ENCODE peak calls at places on chromosomes 6 and 20, in eight cellular contexts. C is T1000; Y is aorta; B is activated naive CD8-positive, alpha-beta T cell treated with anti-CD3 and anti-CD28 coated beads, Interleukin-2, amount 50 U/mL, for 24 hours; N is left ventricle myocardium superior; X is ecto neural progenitor cell; H is HEK293T; Q is IMR-90. O is an unnamed sample.

GRCh38 chr6:71482742-71483141 is 194.1 kb downstream of the OGFRL1 start:
- DNase-seq in C (no peak), Y (no peak), B (no peak), N (no peak), X (no peak), H (no peak), Q (no peak), O (no peak)

GRCh38 chr6:549901-550300 is 107.0 kb downstream of the HUS1B start:
- DNase-seq in C (no peak), Y (no peak), B (no peak), N (no peak), X (no peak), H (no peak), Q (no peak), O (no peak)

GRCh38 chr6:10901751-10902150 is 14.9 kb downstream of the SYCP2L start:
- DNase-seq in C (no peak), Y (no peak), B (no peak), N (no peak), X (no peak), H (no peak), Q (no peak), O (no peak)

GRCh38 chr20:8388707-8389106 is 256.6 kb downstream of the PLCB1 start:
- DNase-seq in C (no peak), Y (no peak), B (no peak), N (no peak), X (no peak), H (no peak), Q (peak; percentile 18), O (no peak)

GRCh38 chr6:147131728-147132127 is 72.5 kb upstream of the STXBP5 start:
- DNase-seq in C (no peak), Y (no peak), B (no peak), N (no peak), X (no peak), H (no peak), Q (peak; percentile 43), O (no peak)

GRCh38 chr6:21994821-21995220 is 302.0 kb downstream of the PRL start:
- DNase-seq in C (no peak), Y (no peak), B (no peak), N (no peak), X (no peak), H (no peak), Q (no peak), O (no peak)

GRCh38 chr6:137915778-137916177 is 48.7 kb downstream of the TNFAIP3 start:
- DNase-seq in C (no peak), Y (no peak), B (no peak), N (no peak), X (no peak), H (no peak), Q (no peak), O (no peak)

GRCh38 chr6:120103616-120104015 is 754.1 kb upstream of the MAN1A1 start:
- DNase-seq in C (no peak), Y (no peak), B (no peak), N (no peak), X (no peak), H (no peak), Q (no peak), O (no peak)

GRCh38 chr20:62700261-62700925 is 8.2 kb upstream of the NTSR1 start:
- DNase-seq in C (no peak), Y (no peak), B (no peak), N (peak; percentile 11), X (no peak), H (no peak), Q (no peak), O (no peak)

GRCh38 chr20:9330151-9330550 is 184.2 kb upstream of the LAMP5 start:
- DNase-seq in C (no peak), Y (no peak), B (no peak), N (no peak), X (no peak), H (no peak), Q (no peak), O (no peak)

GRCh38 chr6:37373822-37374514 is 20.2 kb downstream of the RNF8 start:
- DNase-seq in C (no peak), Y (no peak), B (no peak), N (no peak), X (no peak), H (no peak), Q (no peak), O (no peak)

GRCh38 chr20:62699296-62699695 is 9.3 kb upstream of the NTSR1 start:
- DNase-seq in C (no peak), Y (no peak), B (no peak), N (no peak), X (no peak), H (no peak), Q (no peak), O (no peak)

GRCh38 chr6:140846518-140847277 is 1286.0 kb upstream of the GJE1 start:
- DNase-seq in C (no peak), Y (no peak), B (no peak), N (no peak), X (no peak), H (no peak), Q (peak; percentile 72), O (no peak)

GRCh38 chr6:121222656-121223055 is 111.6 kb downstream of the TBC1D32 start:
- DNase-seq in C (no peak), Y (no peak), B (no peak), N (no peak), X (no peak), H (no peak), Q (peak; percentile 79), O (no peak)

GRCh38 chr6:165791306-165791705 is 128.3 kb upstream of the PDE10A start:
- DNase-seq in C (no peak), Y (no peak), B (no peak), N (no peak), X (no peak), H (no peak), Q (no peak), O (no peak)

GRCh38 chr20:10131612-10132345 is 86.9 kb upstream of the SNAP25 start:
- DNase-seq in C (no peak), Y (peak; percentile 77), B (no peak), N (peak; percentile 82), X (no peak), H (no peak), Q (peak; percentile 67), O (peak; percentile 81)

GRCh38 chr20:39851459-39851858 is 837.6 kb downstream of the MAFB start:
- DNase-seq in C (no peak), Y (no peak), B (no peak), N (no peak), X (no peak), H (no peak), Q (peak; percentile 85), O (no peak)

GRCh38 chr6:143236151-143236788 is 175.6 kb downstream of the AIG1 start:
- DNase-seq in C (no peak), Y (no peak), B (no peak), N (no peak), X (no peak), H (no peak), Q (peak; percentile 31), O (no peak)

GRCh38 chr6:30463242-30463641 is 26.1 kb upstream of the HLA-E start:
- DNase-seq in C (no peak), Y (no peak), B (no peak), N (no peak), X (no peak), H (no peak), Q (no peak), O (no peak)

GRCh38 chr6:152112503-152113261 is 305.2 kb downstream of the ESR1 start:
- DNase-seq in C (no peak), Y (peak; percentile 86), B (no peak), N (peak; percentile 84), X (no peak), H (no peak), Q (no peak), O (peak; percentile 88)

GRCh38 chr20:61328906-61329558 is 77.0 kb downstream of the CDH4 start:
- DNase-seq in C (no peak), Y (peak; percentile 84), B (no peak), N (no peak), X (no peak), H (no peak), Q (peak; percentile 17), O (no peak)

GRCh38 chr6:96834070-96834469 is 3.2 kb downstream of the GPR63 start:
- DNase-seq in C (no peak), Y (no peak), B (no peak), N (no peak), X (no peak), H (no peak), Q (no peak), O (no peak)

GRCh38 chr6:4812068-4812467 is 35.9 kb downstream of the CDYL start:
- DNase-seq in C (no peak), Y (no peak), B (no peak), N (no peak), X (no peak), H (no peak), Q (no peak), O (no peak)

GRCh38 chr6:27757307-27757706 is 154.9 kb downstream of the OR2B2 start:
- DNase-seq in C (no peak), Y (no peak), B (peak; percentile 71), N (peak; percentile 47), X (peak; percentile 73), H (no peak), Q (no peak), O (peak; percentile 54)

GRCh38 chr6:5510331-5510730 is 249.0 kb downstream of the FARS2 start:
- DNase-seq in C (no peak), Y (no peak), B (no peak), N (no peak), X (no peak), H (no peak), Q (no peak), O (no peak)

GRCh38 chr6:134850906-134851305 is 99.0 kb downstream of the ALDH8A1 start:
- DNase-seq in C (peak; percentile 7), Y (no peak), B (no peak), N (no peak), X (no peak), H (no peak), Q (no peak), O (no peak)

GRCh38 chr20:32232487-32232886 is 24.8 kb downstream of the POFUT1 start:
- DNase-seq in C (no peak), Y (no peak), B (peak; percentile 34), N (no peak), X (no peak), H (no peak), Q (no peak), O (no peak)

GRCh38 chr6:45699663-45700062 is 316.0 kb downstream of the CLIC5 start:
- DNase-seq in C (no peak), Y (no peak), B (no peak), N (no peak), X (no peak), H (no peak), Q (no peak), O (no peak)

GRCh38 chr6:113362542-113363430 is 494.4 kb upstream of the MARCKS start:
- DNase-seq in C (no peak), Y (no peak), B (no peak), N (no peak), X (no peak), H (no peak), Q (peak; percentile 20), O (no peak)

GRCh38 chr20:57390604-57391438 is at the start of gene RBM38:
- DNase-seq in C (peak; percentile 71), Y (peak; percentile 88), B (peak; percentile 85), N (peak; percentile 85), X (peak; percentile 91), H (peak; percentile 95), Q (peak; percentile 49), O (peak; percentile 83)

GRCh38 chr6:2471474-2471873 is 226.1 kb upstream of the GMDS start:
- DNase-seq in C (no peak), Y (no peak), B (no peak), N (no peak), X (no peak), H (no peak), Q (no peak), O (no peak)

GRCh38 chr6:101779051-101779844 is 385.7 kb downstream of the GRIK2 start:
- DNase-seq in C (no peak), Y (no peak), B (no peak), N (no peak), X (no peak), H (no peak), Q (peak; percentile 52), O (no peak)

GRCh38 chr6:55443238-55444134 is 116.2 kb downstream of the GFRAL start:
- DNase-seq in C (no peak), Y (no peak), B (no peak), N (no peak), X (no peak), H (no peak), Q (no peak), O (no peak)

GRCh38 chr6:146968041-146968760 is 236.0 kb upstream of the STXBP5 start:
- DNase-seq in C (no peak), Y (no peak), B (no peak), N (no peak), X (no peak), H (no peak), Q (peak; percentile 84), O (no peak)